ENCODE peak calls at places on chromosomes 12 and 14, in four cellular contexts. O is colonic mucosa, Q is posterior cingulate gyrus, R is ovary. K is an unnamed sample.

GRCh38 chr12:42473561-42473960 is 116.0 kb downstream of the PRICKLE1 start:
- DNase-seq in O (no peak), R (no peak), Q (no peak), K (peak)

GRCh38 chr12:57280234-57281062 is 29.5 kb upstream of the STAC3 start:
- DNase-seq in Q (peak), O (peak), R (no peak), K (peak)

GRCh38 chr14:57833304-57833703 is 32.6 kb downstream of the SLC35F4 start:
- DNase-seq in O (no peak), R (no peak), Q (peak), K (peak)

GRCh38 chr12:91986084-91986483 is 159.6 kb downstream of the BTG1 start:
- DNase-seq in R (no peak), O (no peak), Q (no peak), K (no peak)

GRCh38 chr14:100594625-100594951 is 7.4 kb upstream of the BEGAIN start:
- DNase-seq in Q (no peak), O (no peak), R (no peak), K (no peak)

GRCh38 chr14:35034440-35034833 is 11.6 kb upstream of the FAM177A1 start:
- DNase-seq in R (no peak), O (no peak), Q (no peak), K (no peak)

GRCh38 chr12:13816394-13816793 is 165.0 kb downstream of the GRIN2B start:
- DNase-seq in R (no peak), O (no peak), Q (peak), K (no peak)

GRCh38 chr12:31732926-31733548 is 4.2 kb upstream of the AMN1 start:
- DNase-seq in R (no peak), O (no peak), Q (no peak), K (peak)

GRCh38 chr12:75816892-75817291 is 214.7 kb downstream of the PHLDA1 start:
- DNase-seq in R (no peak), O (no peak), Q (no peak), K (peak)

GRCh38 chr14:76282581-76282980 is 93.4 kb upstream of the ESRRB start:
- DNase-seq in R (no peak), Q (no peak), O (no peak), K (no peak)

GRCh38 chr14:60637138-60637489 is 12.2 kb downstream of the SIX1 start:
- DNase-seq in O (no peak), Q (no peak), R (no peak), K (no peak)

GRCh38 chr14:24432259-24433131 is 2.7 kb downstream of the KHNYN start:
- DNase-seq in O (no peak), Q (no peak), R (peak), K (no peak)

GRCh38 chr14:69654109-69654508 is 42.7 kb downstream of the SUSD6 start:
- DNase-seq in Q (no peak), O (peak), R (no peak), K (no peak)

K was measured in NCI-H2171 treated with DMSO at 0.1 percent for 48 hours.